ENCODE peak calls at places on chromosome 17, in ten cellular contexts. F is dorsolateral prefrontal cortex, Y is PC-3, A is HCT116, X is AG10803, J is cardiac muscle cell, M is pancreas, W is HFFc6, U is right atrium auricular region, N is choroid plexus epithelial cell. V is an unnamed sample.

GRCh38 chr17:44385287-44386181 is 3.9 kb downstream of the ITGA2B start:
- DNase-seq in F (peak; percentile 80), Y (peak; percentile 87), A (peak; percentile 61), X (peak; percentile 44), J (peak; percentile 82), M (peak; percentile 83), W (peak; percentile 29), U (peak; percentile 75), N (peak; percentile 64), V (peak; percentile 85)

GRCh38 chr17:34637548-34638525 is 58.5 kb downstream of the TMEM132E start:
- DNase-seq in F (peak; percentile 78), Y (peak; percentile 57), A (peak; percentile 40), X (peak; percentile 69), J (peak; percentile 81), M (peak; percentile 84), W (peak; percentile 51), U (peak; percentile 68), N (peak; percentile 79), V (peak; percentile 89)

GRCh38 chr17:81157848-81158687 is 7.2 kb upstream of the PVALEF start:
- DNase-seq in F (no peak), Y (no peak), A (no peak), X (no peak), J (no peak), M (no peak), W (no peak), U (no peak), N (no peak), V (no peak)

GRCh38 chr17:6797718-6798351 is 21.8 kb downstream of the FBXO39 start:
- DNase-seq in F (no peak), Y (peak; percentile 46), A (no peak), X (peak; percentile 62), J (no peak), M (no peak), W (no peak), U (no peak), N (no peak), V (no peak)

GRCh38 chr17:77701996-77702395 is 256.5 kb upstream of the TNRC6C start:
- DNase-seq in F (no peak), Y (no peak), A (no peak), X (no peak), J (no peak), M (no peak), W (no peak), U (no peak), N (no peak), V (no peak)

GRCh38 chr17:76272541-76273434 is 7.6 kb downstream of the UBALD2 start:
- DNase-seq in F (no peak), Y (no peak), A (no peak), X (no peak), J (no peak), M (peak; percentile 39), W (no peak), U (no peak), N (no peak), V (no peak)

GRCh38 chr17:79668344-79669250 is 57.7 kb upstream of the RBFOX3 start:
- DNase-seq in F (peak; percentile 28), Y (no peak), A (no peak), X (no peak), J (no peak), M (no peak), W (no peak), U (no peak), N (no peak), V (no peak)

GRCh38 chr17:45293413-45294211 is 23.2 kb downstream of the MAP3K14 start:
- DNase-seq in F (peak; percentile 92), Y (peak; percentile 90), A (peak; percentile 65), X (peak; percentile 92), J (peak; percentile 90), M (peak; percentile 79), W (peak; percentile 91), U (peak; percentile 89), N (peak; percentile 90), V (no peak)

GRCh38 chr17:29567362-29568330 is 809 bp upstream of the ABHD15 start:
- DNase-seq in F (peak; percentile 70), Y (peak; percentile 47), A (peak; percentile 27), X (peak; percentile 46), J (peak; percentile 40), M (peak; percentile 65), W (peak; percentile 60), U (peak; percentile 65), N (peak; percentile 26), V (peak; percentile 53)

GRCh38 chr17:46273541-46274236 is 21.2 kb upstream of the LRRC37A start:
- DNase-seq in F (no peak), Y (no peak), A (no peak), X (no peak), J (no peak), M (no peak), W (no peak), U (no peak), N (no peak), V (no peak)

GRCh38 chr17:62573480-62574117 is 53.9 kb upstream of the MRC2 start:
- DNase-seq in F (no peak), Y (no peak), A (no peak), X (no peak), J (no peak), M (no peak), W (no peak), U (no peak), N (peak; percentile 37), V (no peak)

GRCh38 chr17:74729866-74730265 is 7.2 kb upstream of the RAB37 start:
- DNase-seq in F (no peak), Y (no peak), A (no peak), X (no peak), J (no peak), M (no peak), W (no peak), U (no peak), N (no peak), V (no peak)

GRCh38 chr17:81523139-81524062 is 4.8 kb upstream of the FSCN2 start:
- DNase-seq in F (peak; percentile 75), Y (peak; percentile 15), A (no peak), X (peak; percentile 71), J (peak; percentile 54), M (no peak), W (peak; percentile 68), U (no peak), N (peak; percentile 69), V (peak; percentile 61)

GRCh38 chr17:75535119-75535537 is 9.6 kb downstream of the LLGL2 start:
- DNase-seq in F (no peak), Y (no peak), A (no peak), X (no peak), J (no peak), M (no peak), W (no peak), U (no peak), N (no peak), V (no peak)

DNA sequence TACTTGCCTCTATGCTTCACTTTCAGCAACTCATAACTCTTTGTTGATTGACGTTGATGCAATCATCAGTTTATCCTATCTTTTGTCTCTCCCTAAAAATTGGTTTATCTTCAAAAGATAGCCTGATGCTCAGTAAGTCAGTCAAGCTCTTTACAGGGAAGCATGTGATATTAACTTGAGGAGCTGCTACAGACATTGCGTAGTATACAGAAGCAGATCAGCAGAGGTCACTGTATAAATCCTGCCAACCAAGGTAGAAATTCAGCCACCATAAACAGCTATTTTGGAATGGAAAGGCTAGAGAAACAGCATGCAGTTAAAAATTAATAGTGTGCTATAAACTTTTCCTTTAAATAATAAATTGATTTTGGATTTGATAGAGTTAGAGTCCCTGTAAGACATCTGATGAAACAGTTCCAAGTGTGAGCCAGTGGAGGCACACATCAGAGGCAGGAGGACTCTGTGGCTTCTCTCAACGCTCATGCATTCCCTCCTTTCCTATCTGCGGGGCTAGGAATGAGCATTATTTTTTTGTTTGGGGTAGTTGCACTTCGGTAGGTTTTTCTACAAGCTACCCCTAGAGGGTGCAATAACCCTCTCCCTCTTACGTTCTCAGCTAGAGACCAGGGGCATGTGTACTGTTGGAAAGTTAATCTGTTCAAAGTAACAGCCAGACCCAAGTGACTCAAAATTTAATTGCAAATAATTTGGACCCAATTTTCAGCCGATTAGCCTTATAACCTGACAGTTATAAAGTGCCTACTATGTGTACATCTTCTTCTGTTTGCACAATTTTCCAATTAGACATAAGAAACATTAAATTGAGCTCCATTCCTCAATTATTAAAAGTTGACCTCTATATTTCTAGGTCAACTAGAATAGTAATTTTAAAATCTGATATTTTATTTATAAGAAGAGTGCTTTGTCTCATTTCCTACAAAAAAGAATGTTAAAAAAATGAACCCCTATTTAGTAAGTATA is 647.7 kb upstream of the SOX9 start:
- DNase-seq in F (no peak), Y (peak; percentile 87), A (peak; percentile 86), X (peak; percentile 70), J (peak; percentile 77), M (peak; percentile 42), W (peak; percentile 43), U (no peak), N (peak; percentile 82), V (peak; percentile 12)
- TF ChIP-seq CTCF in F (peak; percentile 52), Y (peak; percentile 95), A (peak; percentile 79), X (peak; percentile 94), J (peak; percentile 74), M (peak; percentile 58), W (peak; percentile 92), U (peak; percentile 59), N (peak; percentile 86), V (peak; percentile 83)

DNA sequence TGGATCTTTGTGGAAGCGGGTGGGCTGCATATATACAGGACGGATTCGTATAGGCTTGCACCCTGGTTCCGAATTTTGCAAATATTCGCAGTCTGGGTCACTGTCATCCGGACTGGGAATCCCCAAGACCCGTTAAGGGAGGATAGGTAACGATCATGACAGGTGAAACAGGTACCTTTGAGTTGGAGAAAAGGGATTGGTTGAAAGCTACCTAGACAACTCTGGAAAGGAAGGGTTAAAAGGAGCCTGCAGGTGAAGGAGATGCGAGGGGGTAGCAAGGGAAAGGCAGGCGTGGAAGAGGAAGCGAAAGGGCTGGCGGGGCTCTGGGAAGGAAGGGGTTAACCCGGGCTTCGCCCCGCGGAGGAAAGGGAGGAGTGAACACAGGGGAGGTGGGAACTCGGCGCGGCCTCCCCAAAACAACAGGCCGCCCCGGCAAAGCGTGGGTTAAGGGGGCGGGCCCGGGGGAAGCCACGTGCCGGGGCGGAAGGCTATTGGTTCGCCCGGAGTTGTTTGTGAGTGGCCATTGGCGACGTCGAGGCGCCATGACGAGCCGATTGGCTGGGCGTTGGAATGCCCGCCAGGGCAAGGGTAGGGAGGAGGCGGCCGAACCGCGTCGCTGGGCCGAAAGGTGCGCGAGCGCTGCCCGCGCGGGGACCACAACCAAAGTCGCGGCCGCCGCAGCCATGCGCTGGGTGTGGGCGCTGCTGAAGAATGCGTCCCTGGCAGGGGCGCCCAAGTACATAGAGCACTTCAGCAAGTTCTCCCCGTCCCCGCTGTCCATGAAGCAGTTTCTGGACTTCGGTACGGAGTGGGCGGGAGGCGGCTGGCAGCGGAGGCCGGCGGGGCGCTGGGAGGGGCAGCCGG is at the start of gene PDK2:
- DNase-seq in F (peak; percentile 96), Y (peak; percentile 99), A (peak; percentile 96), X (peak; percentile 95), J (peak; percentile 98), M (peak; percentile 96), W (peak; percentile 91), U (peak; percentile 98), N (peak; percentile 98), V (peak; percentile 88)
- TF ChIP-seq CTCF in F (no peak), Y (no peak), A (no peak), X (no peak), J (no peak), M (no peak), W (no peak), U (no peak), N (no peak), V (no peak)

GRCh38 chr17:63911657-63912100 is 621 bp upstream of the CSHL1 start:
- DNase-seq in F (no peak), Y (peak; percentile 71), A (peak; percentile 16), X (peak; percentile 8), J (peak; percentile 19), M (peak; percentile 46), W (no peak), U (no peak), N (peak; percentile 20), V (peak; percentile 61)
- TF ChIP-seq CTCF in F (peak; percentile 87), Y (peak; percentile 60), A (peak; percentile 57), X (peak; percentile 65), J (peak; percentile 64), M (peak; percentile 83), W (peak; percentile 82), U (peak; percentile 95), N (peak; percentile 72), V (peak; percentile 79)

GRCh38 chr17:71760062-71760720 is 360.6 kb upstream of the SOX9 start:
- DNase-seq in F (no peak), Y (peak; percentile 93), A (no peak), X (peak; percentile 33), J (no peak), M (no peak), W (no peak), U (no peak), N (peak; percentile 14), V (no peak)
- TF ChIP-seq CTCF in F (no peak), Y (peak; percentile 73), A (peak; percentile 55), X (no peak), J (no peak), M (no peak), W (peak; percentile 40), U (no peak), N (peak; percentile 27), V (no peak)